ENCODE peak calls at places on chromosomes 16 and 17, in ten cellular contexts. C, D, G, M, P, X, L, H, E and F are unnamed samples.
A peak's percentile ranks its signal among the peaks of the same experiment; 100 is the strongest.

GRCh38 chr16:46607529-46607928 is 13.7 kb downstream of the SHCBP1 start:
- DNase-seq in C (no peak), D (no peak), G (no peak), M (peak; percentile 21), P (no peak), X (no peak), L (no peak), H (no peak), E (peak; percentile 48), F (no peak)

GRCh38 chr16:49276646-49277385 is 4.8 kb downstream of the CBLN1 start:
- DNase-seq in C (no peak), D (no peak), G (no peak), M (peak; percentile 74), P (no peak), X (no peak), L (peak; percentile 84), H (no peak), E (no peak), F (no peak)

GRCh38 chr17:42979511-42980273 is at the start of gene PTGES3L:
- DNase-seq in C (peak; percentile 53), D (peak; percentile 51), G (peak; percentile 41), M (peak; percentile 28), P (no peak), X (peak; percentile 8), L (no peak), H (no peak), E (peak; percentile 81), F (no peak)

GRCh38 chr16:69501956-69502457 is 63.8 kb upstream of the NFAT5 start:
- DNase-seq in C (no peak), D (no peak), G (no peak), M (no peak), P (no peak), X (no peak), L (no peak), H (no peak), E (no peak), F (no peak)

GRCh38 chr16:51875834-51876725 is 670.9 kb downstream of the TOX3 start:
- DNase-seq in C (no peak), D (no peak), G (no peak), M (no peak), P (no peak), X (no peak), L (no peak), H (no peak), E (no peak), F (no peak)

GRCh38 chr17:45432405-45433113 is at the start of gene ARHGAP27:
- DNase-seq in C (peak; percentile 52), D (peak; percentile 77), G (peak; percentile 77), M (no peak), P (no peak), X (no peak), L (no peak), H (no peak), E (no peak), F (no peak)

GRCh38 chr16:73053379-73054130 is 5.6 kb upstream of the ZFHX3 start:
- DNase-seq in C (no peak), D (no peak), G (no peak), M (no peak), P (no peak), X (no peak), L (no peak), H (no peak), E (no peak), F (no peak)

GRCh38 chr17:64186171-64187092 is 56.5 kb upstream of the ERN1 start:
- DNase-seq in C (no peak), D (no peak), G (no peak), M (no peak), P (no peak), X (no peak), L (no peak), H (no peak), E (no peak), F (no peak)